ENCODE peak calls at places on chromosomes 5 and 9, in four cellular contexts. L is psoas muscle, C is neural progenitor cell, R is left lung. J is an unnamed sample.

GRCh38 chr5:173501922-173502321 is 114.5 kb downstream of the BOD1 start:
- DNase-seq in L (no peak), C (no peak), R (no peak), J (no peak)

GRCh38 chr9:96209407-96210031 is 92.5 kb downstream of the HSD17B3 start:
- DNase-seq in L (no peak), C (no peak), R (no peak), J (no peak)

GRCh38 chr5:67179695-67180302 is 16.8 kb downstream of the CD180 start:
- DNase-seq in L (no peak), C (no peak), R (no peak), J (no peak)

GRCh38 chr5:179345429-179346321 is at the start of gene ADAMTS2:
- DNase-seq in L (peak), C (peak), R (peak), J (no peak)

GRCh38 chr5:155616779-155617392 is 603.3 kb downstream of the KIF4B start:
- DNase-seq in L (peak), C (peak), R (no peak), J (peak)

GRCh38 chr5:59799668-59800374 is 93.7 kb downstream of the PDE4D start:
- DNase-seq in L (no peak), C (peak), R (no peak), J (no peak)

GRCh38 chr5:143775258-143775657 is 36.7 kb upstream of the HMHB1 start:
- DNase-seq in L (no peak), C (no peak), R (no peak), J (no peak)

GRCh38 chr9:36036780-36037579 is at the start of gene RECK:
- DNase-seq in L (peak), C (peak), R (peak), J (peak)

GRCh38 chr9:33029106-33029788 is 4.2 kb downstream of the DNAJA1 start:
- DNase-seq in L (no peak), C (no peak), R (no peak), J (no peak)

GRCh38 chr9:85377751-85378289 is 363.9 kb downstream of the AGTPBP1 start:
- DNase-seq in L (no peak), C (no peak), R (no peak), J (no peak)

GRCh38 chr9:75847085-75847484 is 43.4 kb upstream of the PCSK5 start:
- DNase-seq in L (no peak), C (no peak), R (no peak), J (no peak)

GRCh38 chr5:141516648-141517025 is 27.8 kb downstream of the PCDHGC5 start:
- DNase-seq in L (no peak), C (no peak), R (no peak), J (no peak)

GRCh38 chr5:64330728-64331231 is 165.1 kb downstream of the RNF180 start:
- DNase-seq in L (peak), C (no peak), R (no peak), J (no peak)

GRCh38 chr5:6578676-6579343 is 54.0 kb downstream of the NSUN2 start:
- DNase-seq in L (no peak), C (no peak), R (no peak), J (no peak)

GRCh38 chr5:124810420-124810819 is 64.0 kb upstream of the ZNF608 start:
- DNase-seq in L (no peak), C (no peak), R (no peak), J (no peak)

GRCh38 chr5:127599847-127600246 is 49.0 kb upstream of the CTXN3 start:
- DNase-seq in L (no peak), C (no peak), R (no peak), J (no peak)

GRCh38 chr9:20726144-20726543 is 42.1 kb downstream of the FOCAD start:
- DNase-seq in L (no peak), C (no peak), R (no peak), J (no peak)

GRCh38 chr5:181194489-181195248 is 10.3 kb downstream of the TRIM7 start:
- DNase-seq in L (peak), C (no peak), R (no peak), J (no peak)

GRCh38 chr9:2597483-2597882 is 24.1 kb upstream of the VLDLR start:
- DNase-seq in L (no peak), C (no peak), R (no peak), J (no peak)

GRCh38 chr5:74017786-74018211 is 391.8 kb downstream of the ARHGEF28 start:
- DNase-seq in L (no peak), C (no peak), R (no peak), J (no peak)

GRCh38 chr5:74015716-74016115 is 389.7 kb downstream of the ARHGEF28 start:
- DNase-seq in L (no peak), C (no peak), R (no peak), J (no peak)

GRCh38 chr5:74016373-74016772 is 390.4 kb downstream of the ARHGEF28 start:
- DNase-seq in L (no peak), C (no peak), R (no peak), J (no peak)

GRCh38 chr5:74019923-74020322 is 393.9 kb downstream of the ARHGEF28 start:
- DNase-seq in L (no peak), C (no peak), R (no peak), J (no peak)

DNA sequence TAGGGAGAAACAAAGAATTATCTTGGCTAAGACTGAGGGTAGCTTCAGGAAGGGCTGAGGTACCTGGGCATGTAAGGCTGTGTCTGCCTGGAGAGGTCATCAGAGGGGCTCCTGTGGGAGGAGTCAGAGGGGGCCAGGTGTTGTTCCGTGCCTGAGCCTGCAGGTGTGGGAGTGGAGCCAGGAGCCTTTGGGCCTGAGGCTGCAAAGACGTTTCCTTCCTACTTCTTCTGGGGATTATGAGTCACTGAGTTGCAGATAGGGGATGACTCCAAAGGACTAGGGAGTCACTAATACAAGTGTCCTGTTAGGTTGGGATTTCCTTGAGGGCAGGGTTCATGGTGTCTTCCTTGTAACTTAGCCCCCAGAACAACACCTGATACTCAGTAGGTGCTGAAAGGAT is 391.1 kb downstream of the ARHGEF28 start:
- DNase-seq in L (no peak), C (no peak), R (no peak), J (no peak)
- TF ChIP-seq CTCF in L (no peak), C (no peak), R (no peak), J (no peak)

GRCh38 chr5:77230727-77231469 is 20.4 kb downstream of the PDE8B start:
- DNase-seq in L (no peak), C (peak), R (no peak), J (no peak)
- TF ChIP-seq CTCF in L (no peak), C (peak), R (peak), J (no peak)

DNA sequence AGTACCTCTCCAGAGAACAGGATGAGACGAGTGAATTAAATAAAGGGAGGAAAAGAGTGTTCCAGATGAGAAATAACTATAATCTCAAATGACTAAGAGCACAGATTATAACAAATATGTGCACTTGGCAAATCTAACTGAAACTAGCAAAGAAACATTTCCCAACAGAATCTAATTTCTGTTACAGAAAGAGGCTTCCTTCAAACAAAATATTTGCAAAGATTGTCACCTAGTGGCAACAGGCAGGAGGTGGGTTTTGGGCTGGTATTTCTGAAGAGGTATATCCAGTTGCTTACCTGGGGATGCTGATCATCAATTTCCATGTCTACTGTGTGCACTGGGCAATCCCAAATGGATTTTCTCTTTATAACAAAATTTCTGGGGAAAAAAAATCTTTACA is 5.6 kb upstream of the SPDL1 start:
- DNase-seq in L (no peak), C (peak), R (no peak), J (no peak)
- TF ChIP-seq CTCF in L (no peak), C (peak), R (no peak), J (no peak)

GRCh38 chr5:73619606-73620334 is 6.2 kb upstream of the ARHGEF28 start:
- DNase-seq in L (no peak), C (no peak), R (no peak), J (no peak)

GRCh38 chr5:73615085-73615484 is 10.9 kb upstream of the ARHGEF28 start:
- DNase-seq in L (no peak), C (no peak), R (no peak), J (no peak)

GRCh38 chr5:73617510-73618279 is 8.3 kb upstream of the ARHGEF28 start:
- DNase-seq in L (no peak), C (no peak), R (no peak), J (no peak)

GRCh38 chr5:73612799-73613198 is 13.2 kb upstream of the ARHGEF28 start:
- DNase-seq in L (no peak), C (no peak), R (no peak), J (no peak)

GRCh38 chr5:73615947-73616346 is 10.0 kb upstream of the ARHGEF28 start:
- DNase-seq in L (no peak), C (no peak), R (no peak), J (no peak)
- TF ChIP-seq CTCF in L (no peak), C (no peak), R (no peak), J (no peak)

GRCh38 chr5:75668988-75669760 is 48.1 kb downstream of the POC5 start:
- DNase-seq in L (no peak), C (no peak), R (peak), J (peak)

GRCh38 chr5:75664933-75665332 is 52.3 kb downstream of the POC5 start:
- DNase-seq in L (no peak), C (peak), R (no peak), J (no peak)

GRCh38 chr5:75666801-75667200 is 50.4 kb downstream of the POC5 start:
- DNase-seq in L (no peak), C (peak), R (no peak), J (no peak)

GRCh38 chr5:75668348-75668895 is 48.8 kb downstream of the POC5 start:
- DNase-seq in L (no peak), C (no peak), R (no peak), J (no peak)

DNA sequence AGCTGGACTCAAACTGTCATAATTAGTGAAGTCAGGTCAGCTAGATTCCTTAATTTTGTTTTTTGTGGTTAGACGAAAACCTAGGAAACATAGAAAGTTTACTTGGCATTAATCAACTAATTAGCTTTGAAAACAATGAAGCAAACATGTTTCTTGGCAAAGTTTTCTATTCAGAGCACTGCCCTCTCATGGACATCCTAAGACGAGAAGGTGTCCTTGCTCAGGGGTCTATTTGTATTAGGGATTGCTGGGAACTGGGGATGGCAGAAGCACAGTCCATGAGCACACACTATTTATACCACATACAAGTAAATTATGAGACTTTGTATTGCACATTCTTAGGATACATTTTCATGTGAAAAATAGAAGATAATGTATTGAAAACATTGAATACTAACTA is 49.7 kb downstream of the POC5 start:
- DNase-seq in L (no peak), C (no peak), R (no peak), J (no peak)
- TF ChIP-seq CTCF in L (no peak), C (peak), R (no peak), J (no peak)

GRCh38 chr9:81083062-81083461 is 606.3 kb downstream of the TLE1 start:
- DNase-seq in L (no peak), C (peak), R (no peak), J (no peak)
- TF ChIP-seq CTCF in L (no peak), C (peak), R (no peak), J (no peak)

GRCh38 chr5:83469075-83469474 is 2.5 kb upstream of the VCAN start:
- DNase-seq in L (no peak), C (no peak), R (no peak), J (no peak)

GRCh38 chr5:83470516-83470915 is 1.0 kb upstream of the VCAN start:
- DNase-seq in L (no peak), C (peak), R (no peak), J (no peak)

GRCh38 chr5:83464261-83464660 is 7.3 kb upstream of the VCAN start:
- DNase-seq in L (no peak), C (no peak), R (no peak), J (no peak)

GRCh38 chr5:83470920-83471404 is 582 bp upstream of the VCAN start:
- DNase-seq in L (no peak), C (peak), R (no peak), J (no peak)

DNA sequence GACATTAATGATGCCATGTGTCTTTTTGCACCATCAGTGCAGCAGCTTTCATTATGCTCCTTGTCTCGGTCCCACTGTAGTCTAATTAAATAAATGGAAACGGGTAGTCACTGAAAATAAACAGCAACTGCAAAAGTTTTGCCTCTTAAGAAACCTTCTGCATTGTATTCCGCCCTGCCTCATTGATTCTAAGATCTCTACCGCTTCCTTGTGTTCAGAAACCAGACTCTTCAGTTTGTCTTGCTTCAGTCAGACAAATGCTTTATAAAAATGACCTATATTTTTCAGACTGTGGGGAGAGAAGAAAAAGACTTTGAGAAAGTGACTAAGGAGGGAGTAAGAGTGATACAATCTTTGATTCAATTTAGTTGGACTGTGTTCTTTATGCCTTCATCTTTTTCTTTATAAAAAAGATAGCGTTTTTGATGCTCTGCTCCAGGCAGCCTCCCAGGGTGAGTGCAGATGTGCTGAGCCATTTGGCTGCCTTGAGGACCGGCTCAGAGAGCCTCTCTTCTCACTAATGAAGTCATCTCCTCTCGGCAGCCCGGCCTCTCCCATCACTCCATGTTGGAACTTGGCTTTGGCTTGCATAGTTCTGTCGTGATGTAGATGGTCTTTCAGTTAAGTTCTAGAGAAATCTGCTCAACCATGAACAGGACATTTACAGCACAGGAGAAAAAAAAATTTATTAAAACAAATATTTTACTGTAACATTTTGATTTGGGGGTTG is 4.1 kb upstream of the VCAN start:
- DNase-seq in L (peak), C (peak), R (no peak), J (no peak)
- TF ChIP-seq CTCF in L (no peak), C (peak), R (no peak), J (no peak)

J was measured in natural killer cell.